ENCODE peak calls at places on chromosome 18, in six cellular contexts. B is spleen, U is IMR-90, X is H9, N is neural progenitor cell, M is DND-41. E is an unnamed sample.

GRCh38 chr18:51580580-51580979 is 383.1 kb upstream of the MEX3C start:
- DNase-seq in X (no peak), M (no peak), U (no peak), N (no peak), B (no peak), E (no peak)

GRCh38 chr18:10508546-10508945 is 17.3 kb upstream of the NAPG start:
- DNase-seq in U (no peak), B (no peak), N (no peak), M (no peak), X (no peak), E (no peak)

GRCh38 chr18:79962311-79962710 is 2.1 kb upstream of the HSBP1L1 start:
- DNase-seq in N (no peak), U (peak), M (no peak), B (peak), X (no peak), E (no peak)

GRCh38 chr18:31731628-31732027 is 29.1 kb downstream of the SLC25A52 start:
- DNase-seq in U (no peak), M (no peak), N (no peak), B (no peak), X (no peak), E (no peak)

GRCh38 chr18:36441426-36441870 is 143.9 kb downstream of the FHOD3 start:
- DNase-seq in M (no peak), X (no peak), N (no peak), U (no peak), B (no peak), E (no peak)

GRCh38 chr18:68840554-68841263 is 42.8 kb downstream of the CCDC102B start:
- DNase-seq in X (no peak), B (no peak), U (peak), M (no peak), N (peak), E (no peak)

GRCh38 chr18:63677490-63678225 is 16.0 kb upstream of the SERPINB3 start:
- DNase-seq in M (no peak), B (no peak), N (no peak), X (no peak), U (peak), E (no peak)

GRCh38 chr18:73118121-73118816 is 250.5 kb upstream of the NETO1 start:
- DNase-seq in B (no peak), U (peak), M (no peak), N (no peak), X (no peak), E (no peak)

GRCh38 chr18:10139783-10140410 is 226.1 kb downstream of the VAPA start:
- DNase-seq in X (no peak), M (no peak), U (peak), B (no peak), N (no peak), E (no peak)

GRCh38 chr18:5107990-5108389 is 89.1 kb downstream of the AKAIN1 start:
- DNase-seq in B (no peak), U (no peak), N (peak), X (no peak), M (no peak), E (no peak)

GRCh38 chr18:74918276-74918675 is 290.7 kb downstream of the PTGR3 start:
- DNase-seq in U (peak), N (no peak), X (no peak), B (no peak), M (no peak), E (no peak)

GRCh38 chr18:69138088-69138487 is 262.6 kb upstream of the DOK6 start:
- DNase-seq in N (no peak), X (no peak), M (no peak), U (no peak), B (no peak), E (no peak)

GRCh38 chr18:53380063-53380639 is 844.3 kb downstream of the MBD2 start:
- DNase-seq in M (no peak), X (no peak), B (no peak), N (peak), U (peak), E (no peak)

GRCh38 chr18:69402219-69402989 is 1.7 kb downstream of the DOK6 start:
- DNase-seq in M (no peak), B (no peak), N (peak), U (no peak), X (peak), E (no peak)

GRCh38 chr18:46711444-46711863 is 45.4 kb downstream of the ST8SIA5 start:
- DNase-seq in B (no peak), N (no peak), X (no peak), M (peak), U (no peak), E (no peak)

GRCh38 chr18:68215931-68216330 is 499.0 kb downstream of the TMX3 start:
- DNase-seq in M (no peak), B (no peak), N (no peak), X (no peak), U (peak), E (no peak)

GRCh38 chr18:46705521-46705920 is 48.5 kb upstream of the LOXHD1 start:
- DNase-seq in U (no peak), N (peak), M (no peak), B (no peak), X (peak), E (no peak)

GRCh38 chr18:77090546-77091200 is 41.9 kb downstream of the MBP start:
- DNase-seq in X (no peak), U (no peak), N (no peak), B (peak), M (no peak), E (no peak)

GRCh38 chr18:61244632-61245031 is 88.6 kb upstream of the CDH20 start:
- DNase-seq in U (no peak), M (no peak), X (no peak), B (no peak), N (no peak), E (no peak)

GRCh38 chr18:60157810-60158209 is 214.8 kb downstream of the MC4R start:
- DNase-seq in B (no peak), X (no peak), M (no peak), U (no peak), N (no peak), E (no peak)

GRCh38 chr18:42773870-42774269 is 341.6 kb downstream of the RIT2 start:
- DNase-seq in N (no peak), X (no peak), M (no peak), B (no peak), U (no peak), E (no peak)

GRCh38 chr18:2293109-2293839 is 278.0 kb downstream of the METTL4 start:
- DNase-seq in B (no peak), N (no peak), M (peak), X (no peak), U (no peak), E (no peak)

GRCh38 chr18:77478619-77479018 is 229.0 kb downstream of the GALR1 start:
- DNase-seq in U (no peak), B (no peak), N (no peak), M (no peak), X (no peak), E (no peak)

GRCh38 chr18:73479472-73479871 is 611.7 kb upstream of the NETO1 start:
- DNase-seq in X (no peak), N (no peak), M (no peak), B (no peak), U (peak), E (no peak)

GRCh38 chr18:31424383-31424988 is 23.1 kb upstream of the DSG3 start:
- DNase-seq in B (no peak), U (peak), X (peak), N (peak), M (peak), E (no peak)

GRCh38 chr18:72866901-72867701 is 686 bp downstream of the NETO1 start:
- DNase-seq in N (peak), U (no peak), B (peak), M (peak), X (peak), E (no peak)

GRCh38 chr18:52409732-52410131 is 69.7 kb downstream of the DCC start:
- DNase-seq in M (no peak), N (no peak), B (no peak), U (no peak), X (peak), E (no peak)

GRCh38 chr18:73264562-73264921 is 396.8 kb upstream of the NETO1 start:
- DNase-seq in X (no peak), N (no peak), M (no peak), B (no peak), U (no peak), E (no peak)

GRCh38 chr18:58867281-58867961 is 2.7 kb downstream of the ZNF532 start:
- DNase-seq in B (no peak), U (no peak), X (peak), M (no peak), N (peak), E (no peak)

GRCh38 chr18:58870621-58871020 is 5.9 kb downstream of the ZNF532 start:
- DNase-seq in X (no peak), N (no peak), U (no peak), M (no peak), B (no peak), E (no peak)

GRCh38 chr18:58871514-58872490 is 7.1 kb downstream of the ZNF532 start:
- DNase-seq in U (peak), X (no peak), N (no peak), M (no peak), B (no peak), E (no peak)

GRCh38 chr18:58868440-58868839 is 3.8 kb downstream of the ZNF532 start:
- DNase-seq in B (no peak), U (no peak), N (no peak), X (no peak), M (no peak), E (no peak)

DNA sequence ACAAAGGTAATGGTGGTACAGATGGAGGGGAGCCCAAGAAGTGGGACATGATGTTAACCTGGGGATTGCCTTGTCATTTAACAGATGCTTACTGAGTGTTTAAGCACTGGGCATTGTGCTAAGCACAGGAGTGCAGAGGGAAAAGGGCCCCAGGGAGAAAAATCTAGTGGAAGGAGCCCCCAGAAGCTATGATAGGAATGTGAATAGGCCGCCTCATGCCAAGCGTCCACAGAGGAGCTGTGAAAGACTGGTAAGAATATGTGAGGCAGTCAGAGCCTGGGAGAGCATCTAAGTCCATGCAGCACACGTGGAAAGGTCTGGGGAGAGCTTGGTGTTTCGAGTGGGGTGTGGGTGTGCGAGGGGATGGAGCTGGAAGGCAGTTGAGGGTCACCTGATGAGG is 5.5 kb downstream of the ZNF532 start:
- DNase-seq in B (no peak), M (no peak), N (no peak), X (no peak), U (peak), E (no peak)
- H3K27ac ChIP-seq in B (no peak), M (no peak), N (peak), X (no peak), U (peak), E (no peak)

GRCh38 chr18:30142870-30143269 is 899.7 kb downstream of the DSC3 start:
- DNase-seq in X (no peak), N (no peak), B (no peak), M (no peak), U (no peak), E (no peak)

GRCh38 chr18:30135938-30136337 is 906.6 kb downstream of the DSC3 start:
- DNase-seq in M (no peak), X (no peak), U (no peak), N (no peak), B (no peak), E (no peak)

GRCh38 chr18:30134020-30134419 is 908.5 kb downstream of the DSC3 start:
- DNase-seq in N (no peak), M (no peak), X (no peak), B (no peak), U (no peak), E (no peak)

GRCh38 chr18:30142248-30142647 is 900.3 kb downstream of the DSC3 start:
- DNase-seq in M (no peak), N (peak), U (no peak), X (no peak), B (no peak), E (no peak)

GRCh38 chr18:30139631-30140287 is 902.8 kb downstream of the DSC3 start:
- DNase-seq in M (no peak), N (no peak), B (no peak), X (no peak), U (no peak), E (no peak)
- H3K27ac ChIP-seq in M (no peak), N (no peak), B (no peak), X (no peak), U (no peak), E (no peak)

DNA sequence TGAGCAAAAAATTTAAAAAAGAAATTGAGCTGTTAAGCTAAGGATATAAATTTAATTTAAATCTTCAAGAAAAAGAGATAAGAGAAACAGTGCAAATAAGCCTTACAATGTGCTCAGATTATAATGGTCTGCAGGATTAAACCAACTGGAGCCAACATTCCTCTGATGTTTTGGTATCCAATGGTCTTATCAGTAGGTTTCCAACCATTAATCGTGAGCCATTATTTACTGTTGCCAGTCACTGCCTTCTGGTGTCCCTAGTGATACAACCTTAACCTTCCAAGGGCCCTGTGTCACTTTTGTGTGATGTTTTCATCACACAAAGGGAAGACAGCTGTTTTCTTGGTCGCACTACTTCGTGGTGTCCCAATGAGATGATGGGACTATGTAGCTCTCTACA is 134.5 kb upstream of the CTAGE1 start:
- DNase-seq in X (no peak), N (no peak), U (no peak), M (no peak), B (no peak), E (no peak)
- H3K27ac ChIP-seq in X (no peak), N (no peak), U (no peak), M (no peak), B (peak), E (no peak)

GRCh38 chr18:8706545-8706980 is 1.2 kb downstream of the MTCL1 start:
- DNase-seq in U (peak), B (peak), N (peak), X (no peak), M (no peak), E (no peak)
- H3K27ac ChIP-seq in U (peak), B (no peak), N (no peak), X (no peak), M (no peak), E (no peak)

GRCh38 chr18:4040391-4041172 is 414.5 kb downstream of the DLGAP1 start:
- DNase-seq in N (peak), B (no peak), M (no peak), X (no peak), U (no peak), E (no peak)

GRCh38 chr18:4035521-4035920 is 419.6 kb downstream of the DLGAP1 start:
- DNase-seq in N (peak), B (no peak), X (no peak), U (no peak), M (no peak), E (no peak)
- H3K27ac ChIP-seq in N (no peak), B (no peak), X (peak), U (no peak), M (no peak), E (no peak)

GRCh38 chr18:50523165-50523564 is 36.7 kb upstream of the MAPK4 start:
- DNase-seq in M (no peak), U (no peak), B (no peak), N (peak), X (no peak), E (no peak)

GRCh38 chr18:50518787-50519520 is 40.9 kb upstream of the MAPK4 start:
- DNase-seq in N (no peak), U (no peak), B (no peak), M (no peak), X (no peak), E (no peak)
- H3K27ac ChIP-seq in N (no peak), U (no peak), B (no peak), M (no peak), X (no peak), E (no peak)

GRCh38 chr18:55343396-55344073 is 244.5 kb downstream of the TCF4 start:
- DNase-seq in U (peak), N (no peak), M (no peak), X (no peak), B (no peak), E (no peak)
- H3K27ac ChIP-seq in U (no peak), N (no peak), M (no peak), X (no peak), B (no peak), E (no peak)

DNA sequence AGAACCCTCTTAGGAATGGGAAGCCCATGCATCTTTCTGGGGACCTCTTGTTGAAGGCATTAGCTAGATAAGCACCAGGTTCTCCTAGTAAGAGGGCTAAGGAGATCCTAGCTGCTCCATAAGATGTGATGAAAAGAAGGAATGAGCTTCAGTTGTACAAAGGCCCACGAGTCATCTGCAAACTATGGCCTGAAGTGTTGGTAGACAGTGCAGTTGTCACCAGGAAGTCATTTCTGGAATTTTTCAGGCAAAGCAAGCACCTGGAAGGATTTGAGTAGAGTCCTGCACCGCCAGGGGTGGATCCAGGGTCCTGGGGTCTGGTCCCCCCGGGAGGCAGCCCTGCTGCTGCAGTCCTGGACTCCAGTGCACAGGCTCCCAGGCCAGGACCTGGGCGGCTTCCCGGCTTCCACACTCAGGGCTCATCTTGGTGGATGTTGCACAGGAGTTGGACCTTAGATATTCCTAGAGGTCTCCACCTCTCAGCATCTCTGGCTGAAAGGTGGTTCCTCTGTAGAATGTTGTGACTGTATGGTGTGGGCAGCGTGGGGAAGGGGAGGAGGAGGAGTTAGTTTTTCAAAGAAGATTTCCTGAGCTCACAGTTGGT is 85.3 kb downstream of the LDLRAD4 start:
- DNase-seq in M (no peak), U (no peak), B (no peak), N (no peak), X (no peak), E (no peak)
- H3K27ac ChIP-seq in M (no peak), U (no peak), B (no peak), N (no peak), X (no peak), E (no peak)

GRCh38 chr18:35117951-35118411 is 76.8 kb downstream of the MAPRE2 start:
- DNase-seq in U (peak), N (peak), X (no peak), B (no peak), M (no peak), E (no peak)

GRCh38 chr18:35118641-35119040 is 77.4 kb downstream of the MAPRE2 start:
- DNase-seq in U (no peak), M (no peak), B (no peak), N (peak), X (no peak), E (no peak)

GRCh38 chr18:35114305-35114704 is 73.1 kb downstream of the MAPRE2 start:
- DNase-seq in X (no peak), M (no peak), U (no peak), N (no peak), B (no peak), E (no peak)

GRCh38 chr18:35117372-35117771 is 76.2 kb downstream of the MAPRE2 start:
- DNase-seq in B (no peak), X (no peak), M (peak), U (no peak), N (no peak), E (no peak)

GRCh38 chr18:35116784-35117318 is 75.6 kb downstream of the MAPRE2 start:
- DNase-seq in B (no peak), M (no peak), U (no peak), X (no peak), N (no peak), E (no peak)
- H3K27ac ChIP-seq in B (no peak), M (no peak), U (no peak), X (no peak), N (no peak), E (no peak)

E was measured in CD4-positive, alpha-beta memory T cell.